ENCODE peak calls at places on chromosomes 3 and 15, in five cellular contexts. V is lung, I is right atrium auricular region, Z is IMR-90, H is choroid plexus epithelial cell. F is an unnamed sample.

GRCh38 chr3:197793246-197793645 is 2.2 kb downstream of the LRCH3 start:
- DNase-seq in V (no peak), H (peak; percentile 56), I (no peak), Z (peak; percentile 63), F (peak; percentile 65)

GRCh38 chr15:87931584-87931983 is 325.0 kb downstream of the NTRK3 start:
- DNase-seq in I (no peak), Z (no peak), V (no peak), H (no peak), F (no peak)

GRCh38 chr3:134033315-134033996 is 3.7 kb upstream of the SLCO2A1 start:
- DNase-seq in Z (no peak), H (no peak), I (peak; percentile 23), V (no peak), F (no peak)

GRCh38 chr3:195238626-195239118 is 32.3 kb downstream of the XXYLT1 start:
- DNase-seq in H (peak; percentile 56), Z (peak; percentile 50), V (peak; percentile 32), I (peak; percentile 60), F (peak; percentile 44)

GRCh38 chr3:129119365-129120100 is 2.1 kb downstream of the RAB43 start:
- DNase-seq in Z (no peak), H (peak; percentile 17), I (no peak), V (peak; percentile 36), F (peak; percentile 43)

GRCh38 chr3:2714856-2715255 is 395.3 kb downstream of the IL5RA start:
- DNase-seq in I (no peak), Z (no peak), H (no peak), V (no peak), F (no peak)

GRCh38 chr3:67661079-67661478 is 6.7 kb upstream of the SUCLG2 start:
- DNase-seq in H (peak; percentile 58), Z (no peak), I (no peak), V (no peak), F (peak; percentile 33)

GRCh38 chr3:174002543-174002942 is 605.0 kb downstream of the NLGN1 start:
- DNase-seq in V (no peak), Z (no peak), I (no peak), H (peak; percentile 15), F (peak; percentile 5)

GRCh38 chr15:66657062-66658020 is 44.7 kb upstream of the SMAD6 start:
- DNase-seq in V (no peak), I (no peak), H (no peak), Z (no peak), F (no peak)

GRCh38 chr3:77539014-77539413 is 499.1 kb downstream of the ROBO2 start:
- DNase-seq in I (no peak), Z (no peak), V (no peak), H (no peak), F (no peak)

GRCh38 chr15:63598467-63599400 is 1.5 kb downstream of the FBXL22 start:
- DNase-seq in I (no peak), V (no peak), H (peak; percentile 15), Z (no peak), F (no peak)

GRCh38 chr3:161999846-162000245 is 503.2 kb downstream of the OTOL1 start:
- DNase-seq in Z (no peak), H (no peak), I (no peak), V (no peak), F (no peak)

GRCh38 chr3:156449712-156450574 is 105.0 kb downstream of the SSR3 start:
- DNase-seq in Z (peak; percentile 30), H (peak; percentile 65), V (no peak), I (no peak), F (peak; percentile 40)

GRCh38 chr3:126781889-126782491 is 78.0 kb downstream of the CHCHD6 start:
- DNase-seq in H (peak; percentile 6), Z (peak; percentile 86), V (no peak), I (no peak), F (peak; percentile 81)

GRCh38 chr3:18302517-18302916 is 122.6 kb downstream of the SATB1 start:
- DNase-seq in Z (peak; percentile 26), I (no peak), H (peak; percentile 3), V (no peak), F (peak; percentile 52)

GRCh38 chr15:62969442-62970089 is 73.0 kb upstream of the TPM1 start:
- DNase-seq in V (no peak), H (no peak), I (no peak), Z (no peak), F (no peak)

GRCh38 chr15:75578206-75578947 is 738 bp downstream of the PTPN9 start:
- DNase-seq in I (no peak), V (peak; percentile 29), H (peak; percentile 39), Z (no peak), F (no peak)

GRCh38 chr3:149723781-149724180 is 28.5 kb downstream of the COMMD2 start:
- DNase-seq in H (no peak), V (no peak), Z (no peak), I (no peak), F (no peak)

GRCh38 chr3:170055209-170055608 is 17.4 kb downstream of the GPR160 start:
- DNase-seq in Z (peak; percentile 51), V (no peak), H (peak; percentile 37), I (no peak), F (no peak)

GRCh38 chr3:81554348-81554747 is 207.1 kb downstream of the GBE1 start:
- DNase-seq in V (no peak), Z (peak; percentile 82), H (peak; percentile 71), I (no peak), F (peak; percentile 61)

GRCh38 chr15:74530771-74531143 is 10.3 kb upstream of the ARID3B start:
- DNase-seq in Z (no peak), H (no peak), I (no peak), V (no peak), F (no peak)

GRCh38 chr3:99131876-99132275 is 230.4 kb upstream of the DCBLD2 start:
- DNase-seq in V (no peak), I (no peak), Z (no peak), H (peak; percentile 66), F (peak; percentile 30)

GRCh38 chr3:50168388-50168787 is 13.3 kb downstream of the SEMA3F start:
- DNase-seq in Z (no peak), I (no peak), V (no peak), H (no peak), F (no peak)

GRCh38 chr3:186825294-186825821 is 17.2 kb upstream of the ADIPOQ start:
- DNase-seq in Z (peak; percentile 77), H (peak; percentile 85), I (no peak), V (no peak), F (peak; percentile 38)

GRCh38 chr3:65277788-65278187 is 590.0 kb upstream of the ADAMTS9 start:
- DNase-seq in V (no peak), Z (no peak), H (no peak), I (no peak), F (no peak)

GRCh38 chr15:74651251-74651741 is 35.7 kb downstream of the CLK3 start:
- DNase-seq in V (no peak), H (no peak), I (peak; percentile 47), Z (no peak), F (no peak)

GRCh38 chr15:87826119-87826730 is 430.3 kb downstream of the NTRK3 start:
- DNase-seq in Z (no peak), V (no peak), H (no peak), I (no peak), F (no peak)

DNA sequence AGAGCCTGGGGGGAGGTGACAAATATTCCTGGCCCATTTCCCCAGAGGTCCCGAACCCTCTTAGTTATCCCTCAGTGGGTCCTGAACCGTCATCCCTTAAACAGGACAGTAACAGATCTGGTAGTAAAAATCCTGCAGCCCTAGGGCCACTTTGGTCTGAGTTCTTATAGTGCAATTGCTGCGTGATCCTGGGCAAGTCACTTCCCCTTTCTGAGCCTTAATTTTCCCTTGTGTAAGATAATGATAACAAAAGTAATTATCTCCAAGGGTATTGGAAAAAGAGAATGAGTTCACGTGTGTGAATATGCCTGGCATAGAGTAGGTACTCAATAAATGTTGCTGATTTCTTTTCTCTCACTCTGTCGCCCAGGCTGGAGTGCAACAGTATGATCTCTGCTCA is 2.9 kb upstream of the JAGN1 start:
- DNase-seq in H (no peak), Z (no peak), I (no peak), V (no peak), F (no peak)
- TF ChIP-seq CTCF in H (no peak), Z (no peak), I (no peak), V (no peak), F (no peak)

GRCh38 chr15:83650831-83651230 is 3.1 kb upstream of the ADAMTSL3 start:
- DNase-seq in H (no peak), I (no peak), Z (no peak), V (no peak), F (no peak)
- H3K4me3 ChIP-seq in H (no peak overlapping the region), I (no peak overlapping the region), Z (no peak overlapping the region), V (no peak overlapping the region), F (no peak overlapping the region)

DNA sequence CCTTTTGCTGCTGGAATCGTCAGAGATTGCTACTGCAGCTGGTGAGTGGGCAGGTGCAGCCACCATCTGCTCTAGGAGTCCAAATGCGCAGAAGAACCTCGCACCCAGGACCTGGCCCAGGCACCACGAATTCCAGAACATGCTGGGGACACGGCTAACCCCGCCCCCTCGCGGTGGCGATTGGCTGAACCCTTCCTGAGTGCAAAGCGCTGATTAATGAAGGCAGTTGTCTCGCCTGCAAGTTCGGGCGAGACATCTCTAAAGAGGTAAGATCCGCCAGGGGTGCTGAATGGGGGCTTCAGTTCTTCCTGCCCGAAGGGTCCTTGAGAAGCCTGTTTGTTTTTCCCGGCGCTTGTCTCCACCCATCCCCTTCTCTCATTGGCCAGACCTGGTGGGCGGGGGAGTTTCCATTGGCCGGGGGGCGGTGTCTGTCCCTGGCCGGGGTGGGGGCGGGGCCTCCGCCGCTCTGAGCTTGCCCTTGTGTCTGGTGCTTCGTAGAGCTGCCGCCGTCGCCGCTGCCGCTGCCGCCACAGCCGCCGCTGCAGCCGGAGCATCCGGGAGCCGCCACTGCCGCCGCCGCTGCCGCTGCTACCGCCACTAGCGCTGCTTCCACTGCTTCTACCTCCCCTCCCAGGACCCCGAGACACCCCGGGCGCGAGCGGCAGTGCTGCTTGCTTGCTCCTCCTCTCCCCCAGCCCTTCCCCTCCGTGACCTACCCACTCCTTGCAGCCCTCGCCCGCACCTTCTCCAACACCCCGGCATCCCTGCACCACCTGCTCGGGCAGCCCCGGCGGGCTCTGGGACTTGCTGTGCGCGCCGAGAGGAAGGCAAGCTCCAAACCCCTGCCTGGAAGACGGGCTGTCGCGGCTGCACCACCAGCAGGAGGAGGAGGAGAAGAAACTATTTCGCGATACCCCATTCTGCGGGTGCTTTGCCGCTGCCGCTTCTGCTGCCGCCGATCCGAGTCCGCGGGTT is at the start of gene CADM2:
- DNase-seq in I (peak; percentile 90), H (peak; percentile 87), V (peak; percentile 87), Z (peak; percentile 45), F (peak; percentile 33)
- TF ChIP-seq CTCF in I (peak; percentile 16), H (peak; percentile 45), V (no peak), Z (no peak), F (no peak)

DNA sequence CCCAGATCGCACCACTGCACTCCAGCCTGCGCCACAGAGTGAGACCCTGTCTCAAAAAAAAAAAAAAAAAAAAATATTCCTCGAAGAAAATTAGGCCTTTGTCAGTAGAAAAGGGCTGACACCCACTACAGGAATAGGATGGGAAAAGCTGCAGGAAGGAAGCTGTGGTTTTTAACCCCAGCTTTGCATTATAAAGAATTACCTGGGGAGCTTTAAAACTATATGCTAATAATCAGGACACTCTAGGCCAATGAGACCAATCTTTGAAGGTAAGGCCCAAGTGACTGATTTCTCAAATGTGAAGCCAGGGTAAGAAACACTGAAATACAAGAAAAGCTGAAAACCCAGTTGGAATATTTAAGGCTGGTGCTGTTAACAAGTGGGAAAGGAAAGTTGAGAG is 74.3 kb downstream of the RBPMS2 start:
- DNase-seq in H (no peak), V (no peak), I (no peak), Z (no peak), F (no peak)
- H3K4me3 ChIP-seq in H (no peak overlapping the region), V (no peak overlapping the region), I (no peak overlapping the region), Z (peak overlapping the region; percentile 77), F (peak overlapping the region; percentile 92)

DNA sequence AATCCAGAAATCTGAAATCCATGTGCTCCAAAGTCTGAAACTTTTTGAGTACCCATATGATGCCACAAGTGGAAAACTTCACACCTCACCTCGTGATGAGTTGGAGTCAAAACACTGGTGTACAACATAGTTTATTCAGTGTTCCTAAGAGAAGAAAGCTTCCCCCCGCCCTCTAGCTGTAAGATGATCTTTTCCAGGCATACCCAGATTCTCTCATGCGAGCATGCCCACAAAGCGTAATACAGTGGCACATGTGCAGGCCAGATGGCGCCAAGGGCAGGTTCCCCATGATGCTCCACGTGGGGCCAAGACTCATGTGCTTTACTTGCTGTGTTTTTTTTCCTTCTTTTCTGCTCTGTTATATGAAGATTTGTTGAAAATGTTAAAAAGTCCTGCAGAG is 104.8 kb upstream of the LRRFIP2 start:
- DNase-seq in Z (peak; percentile 28), H (peak; percentile 40), I (no peak), V (no peak), F (peak; percentile 22)
- TF ChIP-seq CTCF in Z (no peak), H (no peak), I (no peak), V (no peak), F (no peak)

F was measured in fibroblast of villous mesenchyme.